ENCODE peak calls at places on chromosome 5, in ten cellular contexts. One of them, this sample, is unnamed.

GRCh38 chr5:149872351-149873040 is 72.1 kb downstream of the PDE6A start:
- DNase-seq in stimulated activated CD8-positive, alpha-beta memory T cell treated with anti-CD3 and anti-CD28 coated beads, Interleukin-2, amount 100 ng/mL, for 48 hours: no peak
- DNase-seq in stimulated activated CD4-positive, alpha-beta T cell treated with anti-CD3 and anti-CD28 coated beads, Interleukin-4, amount 100 ng/mL, for 4 hours: no peak
- DNase-seq in HL-60: no peak
- DNase-seq in fibroblast of lung: no peak
- DNase-seq in M059J: no peak
- DNase-seq in neural crest cell: no peak
- DNase-seq in activated T-cell treated with anti-CD3 and anti-CD28 coated beads, Interleukin-2, amount 50 U/mL, for 72 hours: no peak
- DNase-seq in GM06990: no peak
- DNase-seq in AG09319: no peak
- DNase-seq in this sample: no peak

GRCh38 chr5:175872287-175873089 is 1.1 kb downstream of the CPLX2 start:
- DNase-seq in stimulated activated CD8-positive, alpha-beta memory T cell treated with anti-CD3 and anti-CD28 coated beads, Interleukin-2, amount 100 ng/mL, for 48 hours: no peak
- DNase-seq in stimulated activated CD4-positive, alpha-beta T cell treated with anti-CD3 and anti-CD28 coated beads, Interleukin-4, amount 100 ng/mL, for 4 hours: no peak
- DNase-seq in HL-60: peak; percentile 54
- DNase-seq in fibroblast of lung: no peak
- DNase-seq in M059J: no peak
- DNase-seq in neural crest cell: no peak
- DNase-seq in activated T-cell treated with anti-CD3 and anti-CD28 coated beads, Interleukin-2, amount 50 U/mL, for 72 hours: no peak
- DNase-seq in GM06990: no peak
- DNase-seq in AG09319: no peak
- DNase-seq in this sample: no peak

GRCh38 chr5:54514841-54515432 is 2.6 kb upstream of the SNX18 start:
- DNase-seq in stimulated activated CD8-positive, alpha-beta memory T cell treated with anti-CD3 and anti-CD28 coated beads, Interleukin-2, amount 100 ng/mL, for 48 hours: no peak
- DNase-seq in stimulated activated CD4-positive, alpha-beta T cell treated with anti-CD3 and anti-CD28 coated beads, Interleukin-4, amount 100 ng/mL, for 4 hours: no peak
- DNase-seq in HL-60: no peak
- DNase-seq in fibroblast of lung: peak; percentile 51
- DNase-seq in M059J: peak; percentile 80
- DNase-seq in neural crest cell: no peak
- DNase-seq in activated T-cell treated with anti-CD3 and anti-CD28 coated beads, Interleukin-2, amount 50 U/mL, for 72 hours: no peak
- DNase-seq in GM06990: no peak
- DNase-seq in AG09319: no peak
- DNase-seq in this sample: no peak

GRCh38 chr5:371811-372555 is 50.5 kb downstream of the AHRR start:
- DNase-seq in stimulated activated CD8-positive, alpha-beta memory T cell treated with anti-CD3 and anti-CD28 coated beads, Interleukin-2, amount 100 ng/mL, for 48 hours: no peak
- DNase-seq in stimulated activated CD4-positive, alpha-beta T cell treated with anti-CD3 and anti-CD28 coated beads, Interleukin-4, amount 100 ng/mL, for 4 hours: no peak
- DNase-seq in HL-60: peak; percentile 86
- DNase-seq in fibroblast of lung: no peak
- DNase-seq in M059J: peak; percentile 31
- DNase-seq in neural crest cell: no peak
- DNase-seq in activated T-cell treated with anti-CD3 and anti-CD28 coated beads, Interleukin-2, amount 50 U/mL, for 72 hours: no peak
- DNase-seq in GM06990: no peak
- DNase-seq in AG09319: no peak
- DNase-seq in this sample: no peak

GRCh38 chr5:29902859-29903258 is 1290.6 kb upstream of the CDH6 start:
- DNase-seq in stimulated activated CD8-positive, alpha-beta memory T cell treated with anti-CD3 and anti-CD28 coated beads, Interleukin-2, amount 100 ng/mL, for 48 hours: no peak
- DNase-seq in stimulated activated CD4-positive, alpha-beta T cell treated with anti-CD3 and anti-CD28 coated beads, Interleukin-4, amount 100 ng/mL, for 4 hours: no peak
- DNase-seq in HL-60: no peak
- DNase-seq in fibroblast of lung: no peak
- DNase-seq in M059J: no peak
- DNase-seq in neural crest cell: no peak
- DNase-seq in activated T-cell treated with anti-CD3 and anti-CD28 coated beads, Interleukin-2, amount 50 U/mL, for 72 hours: no peak
- DNase-seq in GM06990: no peak
- DNase-seq in AG09319: no peak
- DNase-seq in this sample: no peak

GRCh38 chr5:148961261-148962199 is 101.3 kb downstream of the SH3TC2 start:
- DNase-seq in stimulated activated CD8-positive, alpha-beta memory T cell treated with anti-CD3 and anti-CD28 coated beads, Interleukin-2, amount 100 ng/mL, for 48 hours: no peak
- DNase-seq in stimulated activated CD4-positive, alpha-beta T cell treated with anti-CD3 and anti-CD28 coated beads, Interleukin-4, amount 100 ng/mL, for 4 hours: no peak
- DNase-seq in HL-60: no peak
- DNase-seq in fibroblast of lung: peak; percentile 74
- DNase-seq in M059J: peak; percentile 91
- DNase-seq in neural crest cell: no peak
- DNase-seq in activated T-cell treated with anti-CD3 and anti-CD28 coated beads, Interleukin-2, amount 50 U/mL, for 72 hours: no peak
- DNase-seq in GM06990: no peak
- DNase-seq in AG09319: peak; percentile 37
- DNase-seq in this sample: no peak

GRCh38 chr5:154058055-154059038 is 19.6 kb downstream of the MFAP3 start:
- DNase-seq in stimulated activated CD8-positive, alpha-beta memory T cell treated with anti-CD3 and anti-CD28 coated beads, Interleukin-2, amount 100 ng/mL, for 48 hours: no peak
- DNase-seq in stimulated activated CD4-positive, alpha-beta T cell treated with anti-CD3 and anti-CD28 coated beads, Interleukin-4, amount 100 ng/mL, for 4 hours: no peak
- DNase-seq in HL-60: no peak
- DNase-seq in fibroblast of lung: peak; percentile 12
- DNase-seq in M059J: peak; percentile 55
- DNase-seq in neural crest cell: no peak
- DNase-seq in activated T-cell treated with anti-CD3 and anti-CD28 coated beads, Interleukin-2, amount 50 U/mL, for 72 hours: no peak
- DNase-seq in GM06990: peak; percentile 25
- DNase-seq in AG09319: no peak
- DNase-seq in this sample: no peak

GRCh38 chr5:39775458-39776365 is 350.9 kb upstream of the DAB2 start:
- DNase-seq in stimulated activated CD8-positive, alpha-beta memory T cell treated with anti-CD3 and anti-CD28 coated beads, Interleukin-2, amount 100 ng/mL, for 48 hours: no peak
- DNase-seq in stimulated activated CD4-positive, alpha-beta T cell treated with anti-CD3 and anti-CD28 coated beads, Interleukin-4, amount 100 ng/mL, for 4 hours: no peak
- DNase-seq in HL-60: no peak
- DNase-seq in fibroblast of lung: peak; percentile 89
- DNase-seq in M059J: peak; percentile 91
- DNase-seq in neural crest cell: no peak
- DNase-seq in activated T-cell treated with anti-CD3 and anti-CD28 coated beads, Interleukin-2, amount 50 U/mL, for 72 hours: no peak
- DNase-seq in GM06990: no peak
- DNase-seq in AG09319: peak; percentile 58
- DNase-seq in this sample: no peak

GRCh38 chr5:104344809-104345512 is 782.4 kb upstream of the NUDT12 start:
- DNase-seq in stimulated activated CD8-positive, alpha-beta memory T cell treated with anti-CD3 and anti-CD28 coated beads, Interleukin-2, amount 100 ng/mL, for 48 hours: no peak
- DNase-seq in stimulated activated CD4-positive, alpha-beta T cell treated with anti-CD3 and anti-CD28 coated beads, Interleukin-4, amount 100 ng/mL, for 4 hours: no peak
- DNase-seq in HL-60: no peak
- DNase-seq in fibroblast of lung: peak; percentile 41
- DNase-seq in M059J: peak; percentile 79
- DNase-seq in neural crest cell: no peak
- DNase-seq in activated T-cell treated with anti-CD3 and anti-CD28 coated beads, Interleukin-2, amount 50 U/mL, for 72 hours: no peak
- DNase-seq in GM06990: no peak
- DNase-seq in AG09319: no peak
- DNase-seq in this sample: no peak

GRCh38 chr5:36552626-36553393 is 53.6 kb upstream of the SLC1A3 start:
- DNase-seq in stimulated activated CD8-positive, alpha-beta memory T cell treated with anti-CD3 and anti-CD28 coated beads, Interleukin-2, amount 100 ng/mL, for 48 hours: no peak
- DNase-seq in stimulated activated CD4-positive, alpha-beta T cell treated with anti-CD3 and anti-CD28 coated beads, Interleukin-4, amount 100 ng/mL, for 4 hours: no peak
- DNase-seq in HL-60: no peak
- DNase-seq in fibroblast of lung: no peak
- DNase-seq in M059J: peak; percentile 95
- DNase-seq in neural crest cell: no peak
- DNase-seq in activated T-cell treated with anti-CD3 and anti-CD28 coated beads, Interleukin-2, amount 50 U/mL, for 72 hours: no peak
- DNase-seq in GM06990: no peak
- DNase-seq in AG09319: no peak
- DNase-seq in this sample: no peak

GRCh38 chr5:136006164-136006563 is 22.6 kb upstream of the TGFBI start:
- DNase-seq in stimulated activated CD8-positive, alpha-beta memory T cell treated with anti-CD3 and anti-CD28 coated beads, Interleukin-2, amount 100 ng/mL, for 48 hours: no peak
- DNase-seq in stimulated activated CD4-positive, alpha-beta T cell treated with anti-CD3 and anti-CD28 coated beads, Interleukin-4, amount 100 ng/mL, for 4 hours: no peak
- DNase-seq in HL-60: no peak
- DNase-seq in fibroblast of lung: peak; percentile 69
- DNase-seq in M059J: peak; percentile 58
- DNase-seq in neural crest cell: no peak
- DNase-seq in activated T-cell treated with anti-CD3 and anti-CD28 coated beads, Interleukin-2, amount 50 U/mL, for 72 hours: no peak
- DNase-seq in GM06990: no peak
- DNase-seq in AG09319: no peak
- DNase-seq in this sample: no peak

GRCh38 chr5:1959911-1960581 is 77.3 kb upstream of the IRX4 start:
- DNase-seq in stimulated activated CD8-positive, alpha-beta memory T cell treated with anti-CD3 and anti-CD28 coated beads, Interleukin-2, amount 100 ng/mL, for 48 hours: no peak
- DNase-seq in stimulated activated CD4-positive, alpha-beta T cell treated with anti-CD3 and anti-CD28 coated beads, Interleukin-4, amount 100 ng/mL, for 4 hours: no peak
- DNase-seq in HL-60: no peak
- DNase-seq in fibroblast of lung: no peak
- DNase-seq in M059J: no peak
- DNase-seq in neural crest cell: no peak
- DNase-seq in activated T-cell treated with anti-CD3 and anti-CD28 coated beads, Interleukin-2, amount 50 U/mL, for 72 hours: no peak
- DNase-seq in GM06990: no peak
- DNase-seq in AG09319: no peak
- DNase-seq in this sample: no peak

GRCh38 chr5:120695368-120695880 is 231.3 kb downstream of the PRR16 start:
- DNase-seq in stimulated activated CD8-positive, alpha-beta memory T cell treated with anti-CD3 and anti-CD28 coated beads, Interleukin-2, amount 100 ng/mL, for 48 hours: no peak
- DNase-seq in stimulated activated CD4-positive, alpha-beta T cell treated with anti-CD3 and anti-CD28 coated beads, Interleukin-4, amount 100 ng/mL, for 4 hours: no peak
- DNase-seq in HL-60: no peak
- DNase-seq in fibroblast of lung: no peak
- DNase-seq in M059J: no peak
- DNase-seq in neural crest cell: no peak
- DNase-seq in activated T-cell treated with anti-CD3 and anti-CD28 coated beads, Interleukin-2, amount 50 U/mL, for 72 hours: no peak
- DNase-seq in GM06990: no peak
- DNase-seq in AG09319: no peak
- DNase-seq in this sample: no peak

GRCh38 chr5:91016954-91017690 is 366.0 kb downstream of the ARRDC3 start:
- DNase-seq in stimulated activated CD8-positive, alpha-beta memory T cell treated with anti-CD3 and anti-CD28 coated beads, Interleukin-2, amount 100 ng/mL, for 48 hours: no peak
- DNase-seq in stimulated activated CD4-positive, alpha-beta T cell treated with anti-CD3 and anti-CD28 coated beads, Interleukin-4, amount 100 ng/mL, for 4 hours: no peak
- DNase-seq in HL-60: no peak
- DNase-seq in fibroblast of lung: peak; percentile 80
- DNase-seq in M059J: peak; percentile 61
- DNase-seq in neural crest cell: no peak
- DNase-seq in activated T-cell treated with anti-CD3 and anti-CD28 coated beads, Interleukin-2, amount 50 U/mL, for 72 hours: no peak
- DNase-seq in GM06990: no peak
- DNase-seq in AG09319: no peak
- DNase-seq in this sample: no peak

GRCh38 chr5:135481387-135481786 is 29.2 kb upstream of the TIFAB start:
- DNase-seq in stimulated activated CD8-positive, alpha-beta memory T cell treated with anti-CD3 and anti-CD28 coated beads, Interleukin-2, amount 100 ng/mL, for 48 hours: no peak
- DNase-seq in stimulated activated CD4-positive, alpha-beta T cell treated with anti-CD3 and anti-CD28 coated beads, Interleukin-4, amount 100 ng/mL, for 4 hours: no peak
- DNase-seq in HL-60: peak; percentile 73
- DNase-seq in fibroblast of lung: no peak
- DNase-seq in M059J: no peak
- DNase-seq in neural crest cell: no peak
- DNase-seq in activated T-cell treated with anti-CD3 and anti-CD28 coated beads, Interleukin-2, amount 50 U/mL, for 72 hours: no peak
- DNase-seq in GM06990: no peak
- DNase-seq in AG09319: no peak
- DNase-seq in this sample: no peak

GRCh38 chr5:151319334-151319733 is 15.8 kb upstream of the SLC36A3 start:
- DNase-seq in stimulated activated CD8-positive, alpha-beta memory T cell treated with anti-CD3 and anti-CD28 coated beads, Interleukin-2, amount 100 ng/mL, for 48 hours: no peak
- DNase-seq in stimulated activated CD4-positive, alpha-beta T cell treated with anti-CD3 and anti-CD28 coated beads, Interleukin-4, amount 100 ng/mL, for 4 hours: no peak
- DNase-seq in HL-60: peak; percentile 21
- DNase-seq in fibroblast of lung: peak; percentile 6
- DNase-seq in M059J: peak; percentile 34
- DNase-seq in neural crest cell: no peak
- DNase-seq in activated T-cell treated with anti-CD3 and anti-CD28 coated beads, Interleukin-2, amount 50 U/mL, for 72 hours: no peak
- DNase-seq in GM06990: no peak
- DNase-seq in AG09319: no peak
- DNase-seq in this sample: no peak

GRCh38 chr5:177980776-177981175 is 15.3 kb downstream of the PROP1 start:
- DNase-seq in stimulated activated CD8-positive, alpha-beta memory T cell treated with anti-CD3 and anti-CD28 coated beads, Interleukin-2, amount 100 ng/mL, for 48 hours: no peak
- DNase-seq in stimulated activated CD4-positive, alpha-beta T cell treated with anti-CD3 and anti-CD28 coated beads, Interleukin-4, amount 100 ng/mL, for 4 hours: no peak
- DNase-seq in HL-60: no peak
- DNase-seq in fibroblast of lung: no peak
- DNase-seq in M059J: no peak
- DNase-seq in neural crest cell: no peak
- DNase-seq in activated T-cell treated with anti-CD3 and anti-CD28 coated beads, Interleukin-2, amount 50 U/mL, for 72 hours: no peak
- DNase-seq in GM06990: no peak
- DNase-seq in AG09319: no peak
- DNase-seq in this sample: no peak

GRCh38 chr5:149035282-149035882 is 27.5 kb downstream of the SH3TC2 start:
- DNase-seq in stimulated activated CD8-positive, alpha-beta memory T cell treated with anti-CD3 and anti-CD28 coated beads, Interleukin-2, amount 100 ng/mL, for 48 hours: peak; percentile 41
- DNase-seq in stimulated activated CD4-positive, alpha-beta T cell treated with anti-CD3 and anti-CD28 coated beads, Interleukin-4, amount 100 ng/mL, for 4 hours: peak; percentile 59
- DNase-seq in HL-60: peak; percentile 80
- DNase-seq in fibroblast of lung: peak; percentile 84
- DNase-seq in M059J: peak; percentile 77
- DNase-seq in neural crest cell: peak; percentile 74
- DNase-seq in activated T-cell treated with anti-CD3 and anti-CD28 coated beads, Interleukin-2, amount 50 U/mL, for 72 hours: peak; percentile 75
- DNase-seq in GM06990: peak; percentile 10
- DNase-seq in AG09319: peak; percentile 49
- DNase-seq in this sample: peak; percentile 50

GRCh38 chr5:108543486-108543885 is 161.6 kb upstream of the FBXL17 start:
- DNase-seq in stimulated activated CD8-positive, alpha-beta memory T cell treated with anti-CD3 and anti-CD28 coated beads, Interleukin-2, amount 100 ng/mL, for 48 hours: no peak
- DNase-seq in stimulated activated CD4-positive, alpha-beta T cell treated with anti-CD3 and anti-CD28 coated beads, Interleukin-4, amount 100 ng/mL, for 4 hours: no peak
- DNase-seq in HL-60: no peak
- DNase-seq in fibroblast of lung: no peak
- DNase-seq in M059J: no peak
- DNase-seq in neural crest cell: no peak
- DNase-seq in activated T-cell treated with anti-CD3 and anti-CD28 coated beads, Interleukin-2, amount 50 U/mL, for 72 hours: no peak
- DNase-seq in GM06990: no peak
- DNase-seq in AG09319: no peak
- DNase-seq in this sample: no peak